ENCODE peak calls at places on chromosome X, in nine cellular contexts. One of them, this sample, is unnamed.
A peak's percentile ranks its signal among the peaks of the same experiment; 100 is the strongest.

GRCh38 chrX:118216488-118216887 is 99.9 kb upstream of the KLHL13 start:
- DNase-seq in colonic mucosa: peak; percentile 60
- DNase-seq in tibial artery: no peak
- DNase-seq in neural progenitor cell: no peak
- DNase-seq in iPS DF 6.9: no peak
- DNase-seq in dorsolateral prefrontal cortex: no peak
- DNase-seq in right atrium auricular region: no peak
- DNase-seq in ovary: no peak
- DNase-seq in stomach: peak; percentile 29
- DNase-seq in this sample: no peak

GRCh38 chrX:154436597-154437397 is at the start of gene GDI1:
- DNase-seq in colonic mucosa: no peak
- DNase-seq in tibial artery: peak; percentile 42
- DNase-seq in neural progenitor cell: peak; percentile 80
- DNase-seq in iPS DF 6.9: no peak
- DNase-seq in dorsolateral prefrontal cortex: no peak
- DNase-seq in right atrium auricular region: no peak
- DNase-seq in ovary: peak; percentile 56
- DNase-seq in stomach: peak; percentile 43
- DNase-seq in this sample: peak; percentile 2

GRCh38 chrX:138704101-138704500 is 7.4 kb downstream of the FGF13 start:
- DNase-seq in colonic mucosa: no peak
- DNase-seq in tibial artery: no peak
- DNase-seq in neural progenitor cell: no peak
- DNase-seq in iPS DF 6.9: no peak
- DNase-seq in dorsolateral prefrontal cortex: no peak
- DNase-seq in right atrium auricular region: no peak
- DNase-seq in ovary: no peak
- DNase-seq in stomach: no peak
- DNase-seq in this sample: no peak

GRCh38 chrX:152276277-152276676 is 137.9 kb upstream of the MAGEA10 start:
- DNase-seq in colonic mucosa: no peak
- DNase-seq in tibial artery: no peak
- DNase-seq in neural progenitor cell: no peak
- DNase-seq in iPS DF 6.9: no peak
- DNase-seq in dorsolateral prefrontal cortex: no peak
- DNase-seq in right atrium auricular region: no peak
- DNase-seq in ovary: no peak
- DNase-seq in stomach: no peak
- DNase-seq in this sample: no peak

GRCh38 chrX:114800719-114801118 is 216.7 kb downstream of the IL13RA2 start:
- DNase-seq in colonic mucosa: no peak
- DNase-seq in tibial artery: peak; percentile 20
- DNase-seq in neural progenitor cell: no peak
- DNase-seq in iPS DF 6.9: no peak
- DNase-seq in dorsolateral prefrontal cortex: no peak
- DNase-seq in right atrium auricular region: no peak
- DNase-seq in ovary: no peak
- DNase-seq in stomach: no peak
- DNase-seq in this sample: peak; percentile 2

GRCh38 chrX:16251782-16252181 is 84.5 kb downstream of the MAGEB17 start:
- DNase-seq in colonic mucosa: no peak
- DNase-seq in tibial artery: no peak
- DNase-seq in neural progenitor cell: no peak
- DNase-seq in iPS DF 6.9: no peak
- DNase-seq in dorsolateral prefrontal cortex: no peak
- DNase-seq in right atrium auricular region: no peak
- DNase-seq in ovary: no peak
- DNase-seq in stomach: no peak
- DNase-seq in this sample: no peak

GRCh38 chrX:37652053-37652452 is 33.5 kb upstream of the XK start:
- DNase-seq in colonic mucosa: no peak
- DNase-seq in tibial artery: no peak
- DNase-seq in neural progenitor cell: no peak
- DNase-seq in iPS DF 6.9: no peak
- DNase-seq in dorsolateral prefrontal cortex: no peak
- DNase-seq in right atrium auricular region: no peak
- DNase-seq in ovary: no peak
- DNase-seq in stomach: no peak
- DNase-seq in this sample: no peak

GRCh38 chrX:8504451-8504850 is 39.8 kb downstream of the VCX3B start:
- DNase-seq in colonic mucosa: no peak
- DNase-seq in tibial artery: no peak
- DNase-seq in neural progenitor cell: no peak
- DNase-seq in iPS DF 6.9: no peak
- DNase-seq in dorsolateral prefrontal cortex: no peak
- DNase-seq in right atrium auricular region: no peak
- DNase-seq in ovary: no peak
- DNase-seq in stomach: no peak
- DNase-seq in this sample: no peak

GRCh38 chrX:40406330-40406859 is 174.4 kb upstream of the ATP6AP2 start:
- DNase-seq in colonic mucosa: no peak
- DNase-seq in tibial artery: no peak
- DNase-seq in neural progenitor cell: no peak
- DNase-seq in iPS DF 6.9: no peak
- DNase-seq in dorsolateral prefrontal cortex: no peak
- DNase-seq in right atrium auricular region: no peak
- DNase-seq in ovary: no peak
- DNase-seq in stomach: no peak
- DNase-seq in this sample: no peak

GRCh38 chrX:56800801-56801200 is 71.8 kb downstream of the NBDY start:
- DNase-seq in colonic mucosa: peak; percentile 15
- DNase-seq in tibial artery: no peak
- DNase-seq in neural progenitor cell: no peak
- DNase-seq in iPS DF 6.9: no peak
- DNase-seq in dorsolateral prefrontal cortex: no peak
- DNase-seq in right atrium auricular region: no peak
- DNase-seq in ovary: no peak
- DNase-seq in stomach: no peak
- DNase-seq in this sample: no peak
- H3K27ac ChIP-seq in colonic mucosa: no peak overlapping the region
- H3K27ac ChIP-seq in tibial artery: no peak overlapping the region
- H3K27ac ChIP-seq in neural progenitor cell: no peak overlapping the region
- H3K27ac ChIP-seq in iPS DF 6.9: no peak overlapping the region
- H3K27ac ChIP-seq in dorsolateral prefrontal cortex: no peak overlapping the region
- H3K27ac ChIP-seq in right atrium auricular region: no peak overlapping the region
- H3K27ac ChIP-seq in ovary: no peak overlapping the region
- H3K27ac ChIP-seq in stomach: no peak overlapping the region
- H3K27ac ChIP-seq in this sample: no peak overlapping the region

GRCh38 chrX:46636223-46636622 is 62.7 kb downstream of the CHST7 start:
- DNase-seq in colonic mucosa: no peak
- DNase-seq in tibial artery: no peak
- DNase-seq in neural progenitor cell: no peak
- DNase-seq in iPS DF 6.9: no peak
- DNase-seq in dorsolateral prefrontal cortex: no peak
- DNase-seq in right atrium auricular region: no peak
- DNase-seq in ovary: no peak
- DNase-seq in stomach: no peak
- DNase-seq in this sample: no peak
- H3K27ac ChIP-seq in colonic mucosa: no peak overlapping the region
- H3K27ac ChIP-seq in tibial artery: no peak overlapping the region
- H3K27ac ChIP-seq in neural progenitor cell: no peak overlapping the region
- H3K27ac ChIP-seq in iPS DF 6.9: no peak overlapping the region
- H3K27ac ChIP-seq in dorsolateral prefrontal cortex: no peak overlapping the region
- H3K27ac ChIP-seq in right atrium auricular region: no peak overlapping the region
- H3K27ac ChIP-seq in ovary: no peak overlapping the region
- H3K27ac ChIP-seq in stomach: no peak overlapping the region
- H3K27ac ChIP-seq in this sample: no peak overlapping the region

GRCh38 chrX:70456256-70456655 is 11.6 kb downstream of the DLG3 start:
- DNase-seq in colonic mucosa: no peak
- DNase-seq in tibial artery: no peak
- DNase-seq in neural progenitor cell: no peak
- DNase-seq in iPS DF 6.9: no peak
- DNase-seq in dorsolateral prefrontal cortex: no peak
- DNase-seq in right atrium auricular region: no peak
- DNase-seq in ovary: no peak
- DNase-seq in stomach: no peak
- DNase-seq in this sample: no peak
- H3K27ac ChIP-seq in colonic mucosa: peak overlapping the region; percentile 91
- H3K27ac ChIP-seq in tibial artery: no peak overlapping the region
- H3K27ac ChIP-seq in neural progenitor cell: no peak overlapping the region
- H3K27ac ChIP-seq in iPS DF 6.9: no peak overlapping the region
- H3K27ac ChIP-seq in dorsolateral prefrontal cortex: no peak overlapping the region
- H3K27ac ChIP-seq in right atrium auricular region: peak overlapping the region; percentile 91
- H3K27ac ChIP-seq in ovary: no peak overlapping the region
- H3K27ac ChIP-seq in stomach: peak overlapping the region; percentile 93
- H3K27ac ChIP-seq in this sample: no peak overlapping the region

GRCh38 chrX:48521353-48522243 is at the start of gene EBP:
- DNase-seq in colonic mucosa: peak; percentile 95
- DNase-seq in tibial artery: peak; percentile 88
- DNase-seq in neural progenitor cell: peak; percentile 90
- DNase-seq in iPS DF 6.9: no peak
- DNase-seq in dorsolateral prefrontal cortex: peak; percentile 88
- DNase-seq in right atrium auricular region: peak; percentile 88
- DNase-seq in ovary: peak; percentile 85
- DNase-seq in stomach: peak; percentile 92
- DNase-seq in this sample: peak; percentile 82

GRCh38 chrX:48523682-48524081 is 2.1 kb downstream of the EBP start:
- DNase-seq in colonic mucosa: no peak
- DNase-seq in tibial artery: no peak
- DNase-seq in neural progenitor cell: no peak
- DNase-seq in iPS DF 6.9: no peak
- DNase-seq in dorsolateral prefrontal cortex: no peak
- DNase-seq in right atrium auricular region: no peak
- DNase-seq in ovary: no peak
- DNase-seq in stomach: no peak
- DNase-seq in this sample: no peak

GRCh38 chrX:48522291-48522690 is 683 bp downstream of the EBP start:
- DNase-seq in colonic mucosa: peak; percentile 38
- DNase-seq in tibial artery: no peak
- DNase-seq in neural progenitor cell: peak; percentile 4
- DNase-seq in iPS DF 6.9: no peak
- DNase-seq in dorsolateral prefrontal cortex: no peak
- DNase-seq in right atrium auricular region: no peak
- DNase-seq in ovary: no peak
- DNase-seq in stomach: no peak
- DNase-seq in this sample: no peak

GRCh38 chrX:48520455-48520854 is 1.2 kb upstream of the EBP start:
- DNase-seq in colonic mucosa: no peak
- DNase-seq in tibial artery: no peak
- DNase-seq in neural progenitor cell: no peak
- DNase-seq in iPS DF 6.9: no peak
- DNase-seq in dorsolateral prefrontal cortex: peak; percentile 5
- DNase-seq in right atrium auricular region: no peak
- DNase-seq in ovary: no peak
- DNase-seq in stomach: no peak
- DNase-seq in this sample: no peak

DNA sequence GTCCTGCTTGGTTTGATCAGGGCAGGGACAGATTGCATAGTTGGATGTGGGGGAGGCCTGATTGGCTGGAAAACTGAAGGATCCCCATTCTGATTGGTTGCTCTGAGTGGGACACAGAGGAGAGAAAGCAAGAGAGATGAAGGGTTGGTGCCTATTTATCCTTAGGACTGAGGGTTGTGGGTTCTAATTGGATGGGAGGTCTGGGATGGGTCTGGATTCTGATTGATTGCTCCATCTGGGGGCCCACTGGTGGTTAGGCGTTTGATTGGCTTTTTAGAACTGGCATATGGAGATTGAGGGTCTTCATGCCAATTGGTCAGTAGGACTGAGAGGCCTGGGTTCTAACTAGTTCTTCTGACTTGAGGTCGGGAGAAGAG is 644 bp upstream of the EBP start:
- DNase-seq in colonic mucosa: no peak
- DNase-seq in tibial artery: no peak
- DNase-seq in neural progenitor cell: no peak
- DNase-seq in iPS DF 6.9: no peak
- DNase-seq in dorsolateral prefrontal cortex: peak; percentile 5
- DNase-seq in right atrium auricular region: no peak
- DNase-seq in ovary: no peak
- DNase-seq in stomach: no peak
- DNase-seq in this sample: no peak
- H3K27ac ChIP-seq in colonic mucosa: peak overlapping the region; percentile 41
- H3K27ac ChIP-seq in tibial artery: no peak overlapping the region
- H3K27ac ChIP-seq in neural progenitor cell: no peak overlapping the region
- H3K27ac ChIP-seq in iPS DF 6.9: no peak overlapping the region
- H3K27ac ChIP-seq in dorsolateral prefrontal cortex: no peak overlapping the region
- H3K27ac ChIP-seq in right atrium auricular region: peak overlapping the region; percentile 75
- H3K27ac ChIP-seq in ovary: no peak overlapping the region
- H3K27ac ChIP-seq in stomach: peak overlapping the region; percentile 87
- H3K27ac ChIP-seq in this sample: no peak overlapping the region

DNA sequence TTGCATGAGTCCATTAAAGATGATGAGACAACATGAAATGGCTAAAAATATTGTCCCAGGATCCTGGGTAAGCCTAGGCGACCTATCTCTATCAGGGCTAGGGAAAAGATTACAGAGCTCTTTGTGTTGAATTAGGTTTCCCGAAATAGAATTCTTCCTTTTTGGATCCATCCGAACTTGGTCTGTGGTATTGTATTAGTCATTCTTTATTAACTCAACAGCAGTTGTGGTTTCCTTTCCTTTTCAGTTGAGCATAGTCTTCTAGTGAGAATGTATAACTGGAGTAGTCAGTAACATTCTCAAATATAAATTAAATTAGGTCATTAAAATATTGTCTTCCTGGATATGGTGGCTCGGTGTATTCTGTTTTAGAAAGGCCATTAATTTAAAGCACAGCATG is 520.5 kb downstream of the NLGN4X start:
- DNase-seq in colonic mucosa: no peak
- DNase-seq in tibial artery: no peak
- DNase-seq in neural progenitor cell: no peak
- DNase-seq in iPS DF 6.9: no peak
- DNase-seq in dorsolateral prefrontal cortex: no peak
- DNase-seq in right atrium auricular region: no peak
- DNase-seq in ovary: no peak
- DNase-seq in stomach: no peak
- DNase-seq in this sample: no peak
- H3K27ac ChIP-seq in colonic mucosa: no peak overlapping the region
- H3K27ac ChIP-seq in tibial artery: no peak overlapping the region
- H3K27ac ChIP-seq in neural progenitor cell: no peak overlapping the region
- H3K27ac ChIP-seq in iPS DF 6.9: no peak overlapping the region
- H3K27ac ChIP-seq in dorsolateral prefrontal cortex: no peak overlapping the region
- H3K27ac ChIP-seq in right atrium auricular region: no peak overlapping the region
- H3K27ac ChIP-seq in ovary: no peak overlapping the region
- H3K27ac ChIP-seq in stomach: no peak overlapping the region
- H3K27ac ChIP-seq in this sample: no peak overlapping the region

DNA sequence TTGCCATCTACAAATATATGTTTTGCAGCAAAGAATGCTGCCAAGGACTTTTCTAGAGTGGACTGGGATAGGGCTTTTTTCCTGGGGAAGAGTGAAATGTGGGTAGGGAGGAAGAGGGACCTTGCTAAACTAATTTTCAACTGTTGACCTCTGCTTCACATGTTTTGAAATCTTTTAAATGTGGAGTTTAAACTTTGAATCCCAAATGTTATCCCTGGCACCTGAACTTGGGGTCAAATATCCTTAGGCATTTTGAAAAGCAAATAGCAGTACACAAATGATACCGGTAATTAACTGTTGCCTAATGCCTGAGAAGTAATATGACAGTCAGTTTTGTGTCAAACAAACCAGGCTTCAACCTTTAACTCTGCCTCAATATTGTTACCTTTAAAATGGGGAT is 7.3 kb upstream of the AR start:
- DNase-seq in colonic mucosa: no peak
- DNase-seq in tibial artery: no peak
- DNase-seq in neural progenitor cell: no peak
- DNase-seq in iPS DF 6.9: no peak
- DNase-seq in dorsolateral prefrontal cortex: no peak
- DNase-seq in right atrium auricular region: no peak
- DNase-seq in ovary: no peak
- DNase-seq in stomach: no peak
- DNase-seq in this sample: no peak
- H3K27ac ChIP-seq in colonic mucosa: no peak overlapping the region
- H3K27ac ChIP-seq in tibial artery: no peak overlapping the region
- H3K27ac ChIP-seq in neural progenitor cell: no peak overlapping the region
- H3K27ac ChIP-seq in iPS DF 6.9: no peak overlapping the region
- H3K27ac ChIP-seq in dorsolateral prefrontal cortex: no peak overlapping the region
- H3K27ac ChIP-seq in right atrium auricular region: no peak overlapping the region
- H3K27ac ChIP-seq in ovary: no peak overlapping the region
- H3K27ac ChIP-seq in stomach: no peak overlapping the region
- H3K27ac ChIP-seq in this sample: no peak overlapping the region